ENCODE peak calls at places on chromosomes 4 and X, in six cellular contexts. O is brain microvascular endothelial cell, A is endodermal cell, B is spleen, I is right atrium auricular region, X is bronchial epithelial cell. Q is an unnamed sample.

GRCh38 chr4:173288698-173289350 is 45.3 kb downstream of the HMGB2 start:
- DNase-seq in O (no peak), A (no peak), B (no peak), I (no peak), X (peak; percentile 10), Q (no peak)

GRCh38 chrX:108270280-108270679 is 167.9 kb downstream of the COL4A6 start:
- DNase-seq in O (no peak), A (no peak), B (no peak), I (no peak), X (peak; percentile 91), Q (no peak)

GRCh38 chrX:5965406-5965805 is 263.3 kb downstream of the NLGN4X start:
- DNase-seq in O (no peak), A (no peak), B (no peak), I (no peak), X (no peak), Q (no peak)

GRCh38 chr4:6047130-6047673 is 29.0 kb upstream of the C4orf50 start:
- DNase-seq in O (no peak), A (peak; percentile 82), B (no peak), I (no peak), X (no peak), Q (no peak)

GRCh38 chr4:53003959-53004358 is 141.8 kb downstream of the RASL11B start:
- DNase-seq in O (no peak), A (no peak), B (no peak), I (no peak), X (no peak), Q (no peak)

GRCh38 chr4:52932586-52933482 is 70.7 kb downstream of the RASL11B start:
- DNase-seq in O (peak; percentile 61), A (no peak), B (no peak), I (no peak), X (no peak), Q (no peak)

GRCh38 chr4:118354913-118355312 is 2.1 kb upstream of the PRSS12 start:
- DNase-seq in O (no peak), A (no peak), B (no peak), I (no peak), X (no peak), Q (no peak)

GRCh38 chrX:40434947-40435346 is 145.8 kb upstream of the ATP6AP2 start:
- DNase-seq in O (no peak), A (peak; percentile 65), B (no peak), I (no peak), X (no peak), Q (no peak)

GRCh38 chr4:74039065-74039763 is 725 bp upstream of the CXCL3 start:
- DNase-seq in O (peak; percentile 20), A (peak; percentile 44), B (no peak), I (no peak), X (no peak), Q (no peak)

GRCh38 chr4:15197005-15197404 is 194.7 kb downstream of the CPEB2 start:
- DNase-seq in O (peak; percentile 66), A (peak; percentile 75), B (no peak), I (no peak), X (peak; percentile 27), Q (no peak)

GRCh38 chr4:52172166-52172565 is 121.1 kb downstream of the SPATA18 start:
- DNase-seq in O (no peak), A (no peak), B (no peak), I (no peak), X (peak; percentile 18), Q (no peak)

GRCh38 chrX:41412261-41413167 is 34.6 kb upstream of the NYX start:
- DNase-seq in O (no peak), A (no peak), B (no peak), I (no peak), X (no peak), Q (no peak)

GRCh38 chr4:101232074-101232776 is 115.1 kb downstream of the PPP3CA start:
- DNase-seq in O (peak; percentile 90), A (no peak), B (no peak), I (no peak), X (peak; percentile 87), Q (no peak)

GRCh38 chr4:157115613-157116340 is 39.8 kb downstream of the GLRB start:
- DNase-seq in O (no peak), A (no peak), B (no peak), I (no peak), X (peak; percentile 92), Q (peak; percentile 41)

GRCh38 chr4:129446074-129446473 is 350.1 kb downstream of the C4orf33 start:
- DNase-seq in O (peak; percentile 50), A (peak; percentile 68), B (no peak), I (no peak), X (peak; percentile 69), Q (no peak)

GRCh38 chrX:24245201-24245600 is 68.7 kb downstream of the SUPT20HL2 start:
- DNase-seq in O (no peak), A (peak; percentile 59), B (no peak), I (no peak), X (peak; percentile 77), Q (peak; percentile 57)

GRCh38 chr4:150828159-150828558 is 186.9 kb downstream of the LRBA start:
- DNase-seq in O (no peak), A (no peak), B (peak; percentile 72), I (no peak), X (no peak), Q (no peak)

GRCh38 chrX:17395154-17395553 is 20.2 kb downstream of the NHS start:
- DNase-seq in O (no peak), A (no peak), B (no peak), I (no peak), X (no peak), Q (no peak)

GRCh38 chr4:65924843-65925242 is 254.6 kb upstream of the EPHA5 start:
- DNase-seq in O (no peak), A (no peak), B (no peak), I (no peak), X (no peak), Q (no peak)

GRCh38 chr4:109952612-109953011 is 39.9 kb downstream of the EGF start:
- DNase-seq in O (no peak), A (no peak), B (no peak), I (no peak), X (peak; percentile 40), Q (no peak)
- TF ChIP-seq CTCF in O (no peak), A (no peak), B (no peak), I (no peak), X (no peak), Q (no peak)

DNA sequence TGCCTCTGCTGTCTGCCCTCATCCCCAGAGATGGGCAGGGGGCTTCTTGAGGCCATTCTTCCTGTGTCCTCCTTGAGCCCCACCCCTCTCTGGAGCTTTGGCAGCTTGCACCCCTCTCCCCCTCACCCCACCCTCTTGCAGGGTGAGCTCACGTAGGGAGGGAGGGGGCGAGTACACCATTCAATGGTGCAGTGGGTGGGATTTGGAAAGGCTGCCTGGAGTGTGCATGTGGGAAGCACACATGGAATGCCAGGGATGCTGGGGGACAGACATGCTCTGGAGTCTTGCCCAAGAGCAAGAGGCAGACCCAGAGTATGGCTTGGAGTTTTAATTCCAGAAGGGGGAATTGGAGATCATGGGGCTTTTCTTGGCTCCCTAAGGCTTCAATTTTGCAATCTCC is 5.6 kb downstream of the PAK3 start:
- DNase-seq in O (no peak), A (no peak), B (no peak), I (no peak), X (no peak), Q (no peak)
- H3K4me3 ChIP-seq in O (no peak overlapping the region), A (no peak overlapping the region), B (no peak overlapping the region), I (no peak overlapping the region), X (no peak overlapping the region), Q (no peak overlapping the region)

DNA sequence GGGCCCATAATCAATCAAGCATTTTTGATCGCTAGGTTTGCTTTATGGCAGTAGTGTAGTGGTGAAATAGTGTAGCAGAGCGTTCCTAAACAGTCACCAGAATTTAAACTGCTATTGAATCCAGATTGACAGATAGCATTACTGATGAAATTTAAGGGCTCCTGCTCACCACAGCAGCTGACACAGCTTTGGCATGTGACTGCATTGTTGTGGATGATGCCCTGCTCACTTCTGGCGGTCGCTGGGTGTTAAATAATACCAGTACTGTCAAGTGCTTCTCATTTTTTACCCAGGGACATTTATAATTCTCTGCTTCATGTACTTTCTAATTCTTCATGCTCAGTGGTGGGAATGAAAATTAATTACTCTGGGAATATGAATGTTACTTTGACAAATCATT is 102.0 kb upstream of the ARHGAP24 start:
- DNase-seq in O (no peak), A (no peak), B (no peak), I (no peak), X (no peak), Q (no peak)
- TF ChIP-seq CTCF in O (no peak), A (no peak), B (no peak), I (no peak), X (no peak), Q (no peak)

GRCh38 chr4:158810487-158811215 is 41.8 kb downstream of the FNIP2 start:
- DNase-seq in O (peak; percentile 98), A (no peak), B (no peak), I (peak; percentile 87), X (peak; percentile 95), Q (peak; percentile 99)
- H3K4me3 ChIP-seq in O (no peak overlapping the region), A (no peak overlapping the region), B (no peak overlapping the region), I (no peak overlapping the region), X (no peak overlapping the region), Q (no peak overlapping the region)

DNA sequence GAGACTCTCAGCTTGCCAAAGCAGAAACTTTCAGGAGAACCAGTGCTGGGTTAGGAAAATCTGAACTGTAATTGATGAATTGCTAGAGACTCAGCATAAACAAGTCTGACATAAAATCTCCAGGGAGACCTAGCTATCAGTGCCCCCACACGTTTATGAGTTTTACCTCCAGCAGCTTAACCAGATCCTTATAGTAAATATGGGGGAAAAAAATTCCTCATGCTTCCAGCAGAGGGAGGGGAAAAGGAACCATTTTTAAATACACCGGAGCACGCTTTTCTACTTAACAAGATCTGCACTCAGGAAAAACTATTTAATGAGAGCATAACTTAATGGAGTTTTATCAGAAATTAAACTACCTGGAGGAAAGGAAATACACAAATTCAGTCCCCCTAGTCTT is 1040.7 kb upstream of the INTU start:
- DNase-seq in O (no peak), A (no peak), B (no peak), I (no peak), X (peak; percentile 27), Q (no peak)
- TF ChIP-seq CTCF in O (peak; percentile 53), A (peak; percentile 75), B (no peak), I (peak; percentile 46), X (peak; percentile 36), Q (peak; percentile 41)

DNA sequence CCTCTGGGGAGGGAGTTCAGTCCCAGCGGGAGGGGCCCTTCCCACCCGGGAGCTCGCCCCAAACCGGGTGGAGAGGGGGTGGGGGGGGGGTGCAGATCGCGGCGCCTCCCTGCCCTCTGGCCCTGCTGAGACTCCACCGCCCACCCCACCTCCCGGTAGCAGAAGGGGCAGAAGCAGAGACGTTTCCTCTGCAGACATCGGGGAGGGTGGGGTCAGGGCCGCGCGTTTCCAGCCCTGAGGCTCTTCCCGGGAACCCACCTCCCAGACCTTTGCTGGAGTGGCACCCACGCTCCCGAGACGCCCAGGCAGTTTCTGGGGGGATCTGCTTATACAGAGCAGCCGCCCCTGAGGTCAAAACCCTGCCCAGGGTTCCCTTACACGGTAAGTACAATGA is 30.2 kb downstream of the CPLX1 start:
- DNase-seq in O (no peak), A (peak; percentile 44), B (no peak), I (no peak), X (no peak), Q (no peak)
- H3K4me3 ChIP-seq in O (no peak overlapping the region), A (no peak overlapping the region), B (no peak overlapping the region), I (peak overlapping the region; percentile 37), X (no peak overlapping the region), Q (no peak overlapping the region)